ENCODE peak calls at places on chromosomes 5 and 9, in eight cellular contexts. A is iPS DF 6.9, V is progenitor cell of endocrine pancreas, H is cardiac muscle cell, E is activated T-helper 1 cell treated with Interleukin-2 at 50 U/mL for 16 hours, N is coronary artery, O is NCI-H460, B is HT-29. U is an unnamed sample.

GRCh38 chr9:8364021-8364782 is 564.6 kb upstream of the DMAC1 start:
- DNase-seq in H (no peak), A (no peak), E (no peak), N (no peak), V (no peak), B (no peak), O (no peak), U (no peak)

GRCh38 chr5:137366526-137366925 is 132.6 kb downstream of the SPOCK1 start:
- DNase-seq in O (no peak), H (no peak), B (no peak), N (no peak), E (no peak), A (no peak), V (no peak), U (no peak)

GRCh38 chr9:80177949-80178480 is 606.2 kb downstream of the TLE4 start:
- DNase-seq in N (no peak), E (no peak), H (no peak), B (no peak), V (no peak), O (no peak), A (no peak), U (no peak)

GRCh38 chr9:14677396-14677795 is 15.8 kb downstream of the ZDHHC21 start:
- DNase-seq in E (no peak), V (no peak), O (no peak), A (no peak), H (no peak), B (no peak), N (no peak), U (no peak)

GRCh38 chr5:139749242-139749641 is 46.4 kb upstream of the PSD2 start:
- DNase-seq in H (no peak), O (no peak), N (no peak), B (no peak), V (no peak), A (no peak), E (no peak), U (no peak)

GRCh38 chr5:39755986-39756385 is 331.2 kb upstream of the DAB2 start:
- DNase-seq in O (peak), N (no peak), H (peak), E (no peak), V (no peak), A (no peak), B (peak), U (no peak)

GRCh38 chr5:36300927-36301540 is 668 bp downstream of the RANBP3L start:
- DNase-seq in O (no peak), A (no peak), N (no peak), V (no peak), H (no peak), E (no peak), B (no peak), U (no peak)

GRCh38 chr5:60404171-60404570 is 295.8 kb downstream of the DEPDC1B start:
- DNase-seq in E (no peak), V (no peak), B (no peak), H (no peak), N (no peak), O (no peak), A (no peak), U (no peak)

GRCh38 chr9:121989010-121989409 is 104.1 kb downstream of the TTLL11 start:
- DNase-seq in N (no peak), E (no peak), H (peak), O (no peak), B (no peak), A (peak), V (no peak), U (no peak)

GRCh38 chr9:90974643-90975245 is 173.1 kb downstream of the SYK start:
- DNase-seq in B (no peak), N (no peak), H (no peak), A (no peak), V (no peak), E (no peak), O (no peak), U (no peak)

GRCh38 chr5:157271740-157272271 is 5.9 kb downstream of the CYFIP2 start:
- DNase-seq in V (no peak), N (no peak), B (no peak), H (no peak), A (no peak), O (no peak), E (peak), U (peak)

GRCh38 chr5:76766746-76767145 is 50.8 kb downstream of the F2R start:
- DNase-seq in N (no peak), A (no peak), O (no peak), E (no peak), H (peak), V (no peak), B (peak), U (no peak)

GRCh38 chr9:113677057-113677456 is 199.1 kb upstream of the ZNF618 start:
- DNase-seq in O (no peak), E (no peak), A (no peak), H (peak), N (no peak), B (no peak), V (no peak), U (no peak)

GRCh38 chr5:31096238-31096865 is 97.1 kb upstream of the CDH6 start:
- DNase-seq in O (no peak), E (no peak), H (peak), A (no peak), B (no peak), N (no peak), V (no peak), U (no peak)

GRCh38 chr5:77719666-77720363 is 56.3 kb downstream of the TBCA start:
- DNase-seq in V (no peak), O (no peak), B (no peak), N (no peak), E (no peak), A (no peak), H (no peak), U (no peak)

GRCh38 chr9:127489471-127490115 is 38.3 kb downstream of the LRSAM1 start:
- DNase-seq in H (no peak), N (no peak), E (no peak), V (no peak), B (no peak), O (no peak), A (peak), U (no peak)

GRCh38 chr9:93387791-93388190 is 63.7 kb upstream of the FAM120A start:
- DNase-seq in N (no peak), A (no peak), O (no peak), V (no peak), B (no peak), E (no peak), H (no peak), U (no peak)

GRCh38 chr5:37807902-37808301 is 31.9 kb downstream of the GDNF start:
- DNase-seq in A (no peak), E (no peak), H (no peak), N (no peak), V (no peak), B (no peak), O (no peak), U (no peak)

GRCh38 chr9:36665921-36666429 is 93.3 kb downstream of the MELK start:
- DNase-seq in N (no peak), O (no peak), H (peak), V (no peak), E (no peak), B (no peak), A (no peak), U (no peak)

GRCh38 chr5:54460181-54460919 is 4.9 kb downstream of the HSPB3 start:
- DNase-seq in H (peak), E (no peak), O (peak), B (no peak), V (no peak), N (no peak), A (no peak), U (no peak)